ENCODE peak calls at places on chromosomes 12 and 14, in nine cellular contexts. E, H, O, D, C, B, W, T and Y are unnamed samples.

GRCh38 chr12:115102450-115102849 is 418.5 kb upstream of the TBX3 start:
- DNase-seq in H (no peak), E (no peak), O (no peak), B (no peak), C (no peak), D (no peak), T (no peak), W (no peak), Y (no peak)

GRCh38 chr12:53096089-53096741 is 1.3 kb upstream of the IGFBP6 start:
- DNase-seq in O (no peak), E (no peak), T (peak), B (no peak), H (peak), D (no peak), C (peak), W (no peak), Y (peak)

GRCh38 chr14:51035611-51036192 is 59.2 kb downstream of the TRIM9 start:
- DNase-seq in B (no peak), T (no peak), C (no peak), H (no peak), O (no peak), W (no peak), E (no peak), D (no peak), Y (no peak)

GRCh38 chr12:75334384-75335030 is at the start of gene GLIPR1L1:
- DNase-seq in T (peak), B (peak), W (peak), C (peak), E (peak), O (peak), H (peak), D (peak), Y (peak)

GRCh38 chr14:102525213-102526143 is 15.9 kb upstream of the ANKRD9 start:
- DNase-seq in D (no peak), H (peak), E (peak), O (no peak), B (no peak), W (peak), T (no peak), C (no peak), Y (peak)

GRCh38 chr12:67766370-67766769 is 117.8 kb downstream of the DYRK2 start:
- DNase-seq in W (no peak), B (no peak), O (no peak), H (peak), E (no peak), D (no peak), T (peak), C (no peak), Y (peak)

GRCh38 chr12:49789992-49790391 is 38.2 kb downstream of the NCKAP5L start:
- DNase-seq in C (no peak), O (no peak), D (no peak), H (no peak), E (no peak), T (no peak), W (no peak), B (no peak), Y (no peak)

GRCh38 chr12:100375023-100375737 is 18.3 kb downstream of the SLC17A8 start:
- DNase-seq in B (no peak), C (peak), H (peak), D (no peak), O (no peak), T (no peak), W (no peak), E (no peak), Y (peak)

GRCh38 chr12:48024735-48025134 is 20.5 kb upstream of the COL2A1 start:
- DNase-seq in H (no peak), T (no peak), E (no peak), O (no peak), C (no peak), B (no peak), W (no peak), D (no peak), Y (no peak)

GRCh38 chr14:71574976-71575375 is 357.3 kb upstream of the RGS6 start:
- DNase-seq in T (peak), O (no peak), E (no peak), D (no peak), B (no peak), C (no peak), H (peak), W (no peak), Y (peak)

GRCh38 chr12:63348544-63348943 is 197.5 kb upstream of the AVPR1A start:
- DNase-seq in B (no peak), T (no peak), O (no peak), H (no peak), C (no peak), W (no peak), E (no peak), D (no peak), Y (no peak)
- H3K4me3 ChIP-seq in B (no peak), T (no peak), O (no peak), H (no peak), C (no peak), W (no peak), E (no peak), D (no peak), Y (no peak)

GRCh38 chr14:94823556-94824341 is 53.8 kb upstream of the GSC start:
- DNase-seq in D (no peak), W (no peak), E (no peak), H (no peak), T (no peak), C (no peak), B (no peak), O (no peak), Y (peak)
- TF ChIP-seq CTCF in D (no peak), W (no peak), E (no peak), H (no peak), T (no peak), C (no peak), B (no peak), O (no peak), Y (no peak)

DNA sequence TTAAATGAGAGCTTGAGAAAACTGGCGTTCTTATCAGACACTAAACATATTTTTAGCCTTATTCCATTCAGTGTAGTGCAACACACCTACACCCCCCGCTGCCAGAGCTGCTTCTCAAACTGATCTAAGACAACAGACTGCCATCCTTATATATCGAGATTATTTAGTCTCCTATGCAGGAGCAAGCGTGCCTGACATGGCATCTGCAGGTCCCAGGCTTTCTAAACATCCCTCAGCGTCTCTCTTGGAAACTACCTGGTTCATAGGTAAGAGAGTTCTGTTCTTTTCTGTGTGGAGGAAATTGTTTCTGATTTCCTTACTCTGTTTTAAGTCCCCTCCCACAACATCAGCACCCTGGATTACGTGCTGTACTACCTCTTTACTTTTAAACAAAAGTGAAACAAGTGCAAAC is 117.1 kb upstream of the PTPRB start:
- DNase-seq in H (no peak), C (no peak), O (no peak), E (no peak), T (no peak), B (no peak), D (no peak), W (no peak), Y (no peak)
- H3K4me3 ChIP-seq in H (no peak), C (no peak), O (no peak), E (no peak), T (no peak), B (no peak), D (no peak), W (peak), Y (no peak)

GRCh38 chr14:57182760-57183503 is 85.8 kb downstream of the EXOC5 start:
- DNase-seq in B (no peak), D (peak), O (no peak), T (no peak), C (no peak), H (peak), W (no peak), E (no peak), Y (no peak)
- TF ChIP-seq CTCF in B (peak), D (peak), O (no peak), T (peak), C (no peak), H (peak), W (no peak), E (peak), Y (peak)

DNA sequence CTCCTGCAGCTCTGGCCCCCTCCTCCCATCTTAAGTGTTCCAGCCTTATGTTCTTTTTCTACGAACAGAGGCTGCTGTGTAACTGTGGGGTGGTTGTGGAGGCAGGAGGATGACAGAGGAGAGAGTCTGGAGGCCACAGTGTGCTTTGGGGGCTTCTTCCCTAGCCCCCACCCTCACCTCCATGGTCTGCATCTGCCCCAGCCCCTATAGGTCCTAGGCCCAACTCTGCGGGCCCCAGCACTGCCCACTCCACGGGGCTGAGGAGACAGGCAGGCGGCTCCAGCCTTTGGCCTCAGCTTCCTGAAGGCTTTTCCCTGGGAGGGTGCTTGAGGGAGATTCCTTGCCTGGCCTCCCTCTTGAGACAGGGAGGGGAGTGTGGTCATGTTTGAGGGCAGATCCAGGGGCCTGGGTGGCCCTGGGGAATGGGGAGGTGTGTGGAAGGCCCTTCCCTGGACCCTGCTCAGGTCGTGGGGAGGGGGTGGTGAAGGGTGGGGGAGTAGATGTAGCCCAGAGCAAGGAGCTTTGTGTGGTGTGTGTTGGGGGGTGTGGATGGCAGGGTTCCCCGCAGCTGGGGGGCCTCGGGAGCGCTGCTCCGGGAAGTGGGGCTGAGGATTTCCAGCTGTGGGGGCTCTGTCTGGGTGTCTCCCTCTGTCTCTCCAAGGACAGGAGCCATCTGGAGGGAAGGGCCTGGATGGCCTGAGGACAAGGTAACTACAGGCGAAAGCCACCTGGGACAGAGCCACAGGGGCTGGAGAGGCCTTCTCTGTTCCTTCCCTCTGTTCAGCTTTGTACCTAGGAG is 1.1 kb downstream of the SMIM41 start:
- DNase-seq in B (no peak), O (no peak), H (no peak), W (no peak), C (no peak), T (no peak), D (no peak), E (no peak), Y (no peak)
- H3K4me3 ChIP-seq in B (no peak), O (no peak), H (no peak), W (peak), C (peak), T (no peak), D (no peak), E (no peak), Y (no peak)

GRCh38 chr14:81312289-81312876 is 87.7 kb downstream of the STON2 start:
- DNase-seq in E (no peak), T (no peak), D (no peak), C (no peak), O (no peak), H (no peak), B (no peak), W (no peak), Y (no peak)

GRCh38 chr14:81314443-81315175 is 85.5 kb downstream of the STON2 start:
- DNase-seq in D (no peak), E (no peak), B (no peak), W (no peak), H (no peak), T (no peak), C (no peak), O (no peak), Y (no peak)

GRCh38 chr14:81313200-81313599 is 86.9 kb downstream of the STON2 start:
- DNase-seq in O (no peak), W (no peak), T (no peak), E (no peak), C (no peak), B (no peak), D (no peak), H (no peak), Y (no peak)

GRCh38 chr14:81313775-81314429 is 86.2 kb downstream of the STON2 start:
- DNase-seq in B (no peak), C (no peak), T (no peak), O (no peak), D (no peak), H (no peak), E (no peak), W (no peak), Y (peak)

DNA sequence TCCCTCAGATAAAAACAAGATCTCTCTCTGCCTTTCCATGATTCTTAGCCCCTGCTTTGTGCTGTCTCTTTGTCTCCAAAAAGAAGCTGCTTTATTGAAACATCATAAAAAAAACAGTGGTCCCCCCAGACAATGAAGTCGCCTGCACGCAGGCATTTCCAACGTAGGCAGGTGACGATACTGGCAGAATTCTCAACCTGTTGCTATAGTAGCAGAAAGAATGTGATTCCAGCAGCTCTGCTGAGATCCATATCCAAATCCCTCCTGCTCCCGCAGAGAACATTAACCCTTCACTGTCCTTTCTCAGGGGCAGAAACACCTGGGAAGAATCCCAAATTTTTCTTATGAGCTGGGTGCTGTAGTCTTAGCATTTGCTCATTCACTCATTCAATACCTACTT is 84.8 kb downstream of the STON2 start:
- DNase-seq in B (no peak), E (no peak), O (no peak), H (no peak), T (no peak), D (no peak), C (no peak), W (no peak), Y (no peak)
- TF ChIP-seq CTCF in B (no peak), E (no peak), O (no peak), H (no peak), T (no peak), D (no peak), C (no peak), W (no peak), Y (no peak)

DNA sequence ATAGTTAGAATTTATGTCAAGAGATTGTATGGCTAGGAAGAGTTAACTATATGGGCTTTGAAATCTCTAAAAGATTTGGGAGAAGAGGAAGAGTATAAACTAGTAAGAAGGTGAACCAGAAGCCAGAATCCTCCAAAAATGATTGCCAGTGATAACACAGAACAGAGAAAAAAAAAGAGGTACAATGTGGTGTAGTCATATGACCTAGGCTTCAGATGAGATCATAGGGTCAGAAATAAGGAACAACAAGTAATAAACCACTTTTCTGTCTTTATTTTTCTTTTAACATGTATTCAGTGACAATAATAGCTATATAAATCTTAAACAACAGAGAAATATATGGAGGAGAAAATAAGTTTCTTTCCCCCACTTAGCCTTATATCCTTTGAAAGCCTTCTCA is 1.9 kb upstream of the NECAP1 start:
- DNase-seq in H (no peak), W (no peak), O (no peak), D (no peak), T (no peak), C (no peak), E (no peak), B (no peak), Y (no peak)
- H3K4me3 ChIP-seq in H (no peak), W (no peak), O (no peak), D (no peak), T (no peak), C (no peak), E (no peak), B (no peak), Y (no peak)